ENCODE peak calls at places on chromosomes 7 and 10, in seven cellular contexts. Q is tibial artery; P is activated gamma-delta T cell treated with anti-CD3 and anti-CD28 coated beads, Interleukin-2, amount 50 U/mL, for 16 hours; X is T-cell; Y is H7; B is nephron progenitor cell; C is heart right ventricle. G is an unnamed sample.

GRCh38 chr7:22601028-22601795 is 101.2 kb upstream of the STEAP1B start:
- DNase-seq in Q (no peak), P (no peak), X (no peak), Y (no peak), B (no peak), C (no peak), G (no peak)

GRCh38 chr10:43197834-43198681 is 59.8 kb downstream of the CSGALNACT2 start:
- DNase-seq in Q (peak; percentile 38), P (no peak), X (no peak), Y (peak; percentile 79), B (peak; percentile 45), C (no peak), G (no peak)

GRCh38 chr10:106043833-106044232 is 1120.7 kb downstream of the SORCS1 start:
- DNase-seq in Q (no peak), P (no peak), X (no peak), Y (no peak), B (no peak), C (no peak), G (no peak)

GRCh38 chr10:62277946-62278345 is 9.3 kb upstream of the RTKN2 start:
- DNase-seq in Q (no peak), P (no peak), X (no peak), Y (no peak), B (no peak), C (no peak), G (no peak)

GRCh38 chr10:20088302-20088701 is 272.1 kb downstream of the PLXDC2 start:
- DNase-seq in Q (no peak), P (no peak), X (no peak), Y (no peak), B (no peak), C (no peak), G (no peak)

GRCh38 chr10:70890917-70891431 is 2.6 kb upstream of the PCBD1 start:
- DNase-seq in Q (no peak), P (no peak), X (no peak), Y (peak; percentile 56), B (peak; percentile 55), C (peak; percentile 72), G (no peak)

GRCh38 chr10:52442576-52442975 is 128.5 kb downstream of the DKK1 start:
- DNase-seq in Q (no peak), P (no peak), X (no peak), Y (no peak), B (no peak), C (no peak), G (no peak)

GRCh38 chr7:99919814-99920618 is 686 bp upstream of the TRIM4 start:
- DNase-seq in Q (no peak), P (no peak), X (no peak), Y (no peak), B (no peak), C (no peak), G (no peak)

GRCh38 chr10:96588060-96588554 is 1.3 kb upstream of the TM9SF3 start:
- DNase-seq in Q (no peak), P (no peak), X (no peak), Y (no peak), B (no peak), C (no peak), G (no peak)

GRCh38 chr10:50275650-50276235 is 24.4 kb upstream of the ASAH2 start:
- DNase-seq in Q (no peak), P (peak; percentile 23), X (peak; percentile 22), Y (peak; percentile 20), B (peak; percentile 43), C (peak; percentile 29), G (peak; percentile 2)

GRCh38 chr10:11335881-11336430 is 275.5 kb downstream of the USP6NL start:
- DNase-seq in Q (no peak), P (no peak), X (no peak), Y (no peak), B (no peak), C (no peak), G (no peak)

GRCh38 chr10:51047857-51048256 is 26.4 kb upstream of the PRKG1 start:
- DNase-seq in Q (no peak), P (no peak), X (no peak), Y (no peak), B (no peak), C (no peak), G (no peak)

GRCh38 chr10:17802966-17803365 is 6.2 kb upstream of the MRC1 start:
- DNase-seq in Q (no peak), P (no peak), X (no peak), Y (no peak), B (no peak), C (no peak), G (no peak)

GRCh38 chr10:8194050-8194449 is 139.6 kb downstream of the GATA3 start:
- DNase-seq in Q (no peak), P (no peak), X (no peak), Y (no peak), B (no peak), C (no peak), G (no peak)

G was measured in activated T-helper 9 cell treated with anti-CD3 and anti-CD28 coated beads, Interleukin-2, amount 50 U/mL, for 16 hours.